ENCODE peak calls at places on chromosomes 16 and 17, in four cellular contexts. One of them, this sample, is unnamed.

GRCh38 chr16:24360936-24361335 is 104.8 kb downstream of the CACNG3 start:
- DNase-seq in heart left ventricle: no peak
- DNase-seq in A549: no peak
- DNase-seq in T-cell: no peak
- DNase-seq in this sample: no peak

GRCh38 chr17:56912105-56912999 is 1.5 kb downstream of the TRIM25 start:
- DNase-seq in heart left ventricle: no peak
- DNase-seq in A549: no peak
- DNase-seq in T-cell: no peak
- DNase-seq in this sample: peak; percentile 11

GRCh38 chr17:22411185-22411784 is 719.0 kb downstream of the KCNJ18 start:
- DNase-seq in heart left ventricle: no peak
- DNase-seq in A549: no peak
- DNase-seq in T-cell: no peak
- DNase-seq in this sample: no peak

GRCh38 chr17:71902931-71903506 is 217.8 kb upstream of the SOX9 start:
- DNase-seq in heart left ventricle: no peak
- DNase-seq in A549: no peak
- DNase-seq in T-cell: no peak
- DNase-seq in this sample: peak; percentile 3

GRCh38 chr16:50735629-50736122 is 6.2 kb upstream of the CYLD start:
- DNase-seq in heart left ventricle: no peak
- DNase-seq in A549: no peak
- DNase-seq in T-cell: no peak
- DNase-seq in this sample: no peak

GRCh38 chr17:1058423-1059130 is 61.6 kb downstream of the TIMM22 start:
- DNase-seq in heart left ventricle: no peak
- DNase-seq in A549: peak; percentile 73
- DNase-seq in T-cell: no peak
- DNase-seq in this sample: peak; percentile 24

GRCh38 chr17:13480877-13481276 is 120.9 kb downstream of the HS3ST3A1 start:
- DNase-seq in heart left ventricle: no peak
- DNase-seq in A549: no peak
- DNase-seq in T-cell: no peak
- DNase-seq in this sample: no peak

GRCh38 chr17:74569392-74570003 is 2.2 kb upstream of the CD300H start:
- DNase-seq in heart left ventricle: no peak
- DNase-seq in A549: peak; percentile 71
- DNase-seq in T-cell: no peak
- DNase-seq in this sample: peak; percentile 46

GRCh38 chr16:48561960-48562393 is 48.0 kb downstream of the N4BP1 start:
- DNase-seq in heart left ventricle: no peak
- DNase-seq in A549: no peak
- DNase-seq in T-cell: no peak
- DNase-seq in this sample: peak; percentile 52

GRCh38 chr17:77555741-77556291 is 402.7 kb upstream of the TNRC6C start:
- DNase-seq in heart left ventricle: no peak
- DNase-seq in A549: no peak
- DNase-seq in T-cell: no peak
- DNase-seq in this sample: no peak

GRCh38 chr17:78316115-78316866 is 43.6 kb downstream of the SOCS3 start:
- DNase-seq in heart left ventricle: no peak
- DNase-seq in A549: peak; percentile 60
- DNase-seq in T-cell: no peak
- DNase-seq in this sample: peak; percentile 29

GRCh38 chr17:63579633-63580032 is 21.1 kb upstream of the TACO1 start:
- DNase-seq in heart left ventricle: no peak
- DNase-seq in A549: no peak
- DNase-seq in T-cell: no peak
- DNase-seq in this sample: no peak

GRCh38 chr16:83967838-83968482 is at the start of gene NECAB2:
- DNase-seq in heart left ventricle: no peak
- DNase-seq in A549: peak; percentile 41
- DNase-seq in T-cell: no peak
- DNase-seq in this sample: peak; percentile 79

GRCh38 chr17:74212913-74213791 is at the start of gene TTYH2:
- DNase-seq in heart left ventricle: peak; percentile 94
- DNase-seq in A549: peak; percentile 84
- DNase-seq in T-cell: peak; percentile 55
- DNase-seq in this sample: peak; percentile 96

GRCh38 chr17:19733953-19734526 is 14.1 kb downstream of the ALDH3A1 start:
- DNase-seq in heart left ventricle: no peak
- DNase-seq in A549: no peak
- DNase-seq in T-cell: no peak
- DNase-seq in this sample: no peak

GRCh38 chr16:12788758-12789157 is 14.9 kb downstream of the CPPED1 start:
- DNase-seq in heart left ventricle: no peak
- DNase-seq in A549: no peak
- DNase-seq in T-cell: no peak
- DNase-seq in this sample: no peak

GRCh38 chr17:75565066-75565465 is 22.5 kb upstream of the MYO15B start:
- DNase-seq in heart left ventricle: no peak
- DNase-seq in A549: peak; percentile 70
- DNase-seq in T-cell: no peak
- DNase-seq in this sample: peak; percentile 20

This sample was measured in adipocyte.